ENCODE peak calls at places on chromosomes 1 and 21, in four cellular contexts. D is H9, U is IMR-90, S is H1. T is an unnamed sample. For H3K27me3, the result is how much of the 10 kb centered on the place peaks cover.

GRCh38 chr21:43884012-43884860 is 19.2 kb downstream of the AGPAT3 start:
- DNase-seq in D (peak), U (no peak), S (no peak), T (peak)

GRCh38 chr1:210600421-210601195 is 271.9 kb downstream of the HHAT start:
- DNase-seq in D (no peak), U (peak), S (no peak), T (no peak)

GRCh38 chr1:234500269-234500668 is 21.3 kb upstream of the TARBP1 start:
- DNase-seq in D (no peak), U (no peak), S (no peak), T (no peak)

GRCh38 chr1:18634276-18634675 is 3.6 kb downstream of the PAX7 start:
- DNase-seq in D (no peak), U (no peak), S (no peak), T (no peak)

GRCh38 chr1:34984435-34985062 is 598 bp downstream of the TMEM35B start:
- DNase-seq in D (no peak), U (peak), S (no peak), T (peak)

GRCh38 chr1:7783178-7783711 is 846 bp upstream of the PER3 start:
- DNase-seq in D (peak), U (peak), S (no peak), T (peak)

GRCh38 chr1:70475023-70475422 is 64.0 kb downstream of the CTH start:
- DNase-seq in D (no peak), U (no peak), S (no peak), T (no peak)

GRCh38 chr1:28306550-28306949 is 22.3 kb upstream of the MED18 start:
- DNase-seq in D (no peak), U (no peak), S (no peak), T (no peak)

GRCh38 chr21:14541840-14542495 is 4.1 kb downstream of the SAMSN1 start:
- DNase-seq in D (no peak), U (no peak), S (no peak), T (no peak)

GRCh38 chr1:61951731-61952585 is 209.7 kb downstream of the PATJ start:
- DNase-seq in D (peak), U (peak), S (no peak), T (peak)

GRCh38 chr1:37739222-37739621 is 25.7 kb downstream of the EPHA10 start:
- DNase-seq in D (no peak), U (no peak), S (no peak), T (no peak)

GRCh38 chr1:23617019-23617418 is 57.7 kb upstream of the ID3 start:
- DNase-seq in D (no peak), U (no peak), S (no peak), T (no peak)

GRCh38 chr1:97870574-97870973 is 50.3 kb downstream of the DPYD start:
- DNase-seq in D (no peak), U (no peak), S (no peak), T (no peak)

GRCh38 chr1:214570442-214570841 is 19.0 kb upstream of the PTPN14 start:
- DNase-seq in D (no peak), U (peak), S (no peak), T (no peak)

GRCh38 chr1:147603986-147604385 is 62.7 kb downstream of the BCL9 start:
- DNase-seq in D (no peak), U (no peak), S (no peak), T (no peak)

GRCh38 chr1:229388876-229389580 is 44.9 kb downstream of the ACTA1 start:
- DNase-seq in D (no peak), U (peak), S (no peak), T (no peak)

GRCh38 chr1:179743679-179744400 is 749 bp downstream of the FAM163A start:
- DNase-seq in D (peak), U (no peak), S (no peak), T (peak)

GRCh38 chr21:42426876-42427480 is 23.3 kb downstream of the UBASH3A start:
- DNase-seq in D (no peak), U (no peak), S (no peak), T (no peak)

GRCh38 chr1:244096691-244097090 is 45.6 kb downstream of the ZBTB18 start:
- DNase-seq in D (no peak), U (no peak), S (no peak), T (no peak)

GRCh38 chr1:107871687-107872086 is 93.3 kb downstream of the VAV3 start:
- DNase-seq in D (no peak), U (no peak), S (no peak), T (no peak)

GRCh38 chr1:15760520-15761211 is 2.1 kb downstream of the FBLIM1 start:
- DNase-seq in D (peak), U (peak), S (no peak), T (peak)

GRCh38 chr1:43432171-43432860 is 21.4 kb downstream of the HYI start:
- DNase-seq in D (no peak), U (no peak), S (no peak), T (no peak)

GRCh38 chr1:104780470-104781078 is 1030.9 kb downstream of the AMY1C start:
- DNase-seq in D (no peak), U (peak), S (no peak), T (peak)

GRCh38 chr1:66182551-66183178 is 351.3 kb upstream of the SGIP1 start:
- DNase-seq in D (no peak), U (peak), S (no peak), T (no peak)

GRCh38 chr21:42059141-42059540 is 12.0 kb upstream of the UMODL1 start:
- DNase-seq in D (no peak), U (no peak), S (no peak), T (no peak)

GRCh38 chr1:201885531-201886075 is 3.1 kb upstream of the SHISA4 start:
- DNase-seq in D (no peak), U (peak), S (no peak), T (peak)

GRCh38 chr1:17194981-17195528 is 9.9 kb upstream of the PADI1 start:
- DNase-seq in D (no peak), U (no peak), S (no peak), T (peak)

DNA sequence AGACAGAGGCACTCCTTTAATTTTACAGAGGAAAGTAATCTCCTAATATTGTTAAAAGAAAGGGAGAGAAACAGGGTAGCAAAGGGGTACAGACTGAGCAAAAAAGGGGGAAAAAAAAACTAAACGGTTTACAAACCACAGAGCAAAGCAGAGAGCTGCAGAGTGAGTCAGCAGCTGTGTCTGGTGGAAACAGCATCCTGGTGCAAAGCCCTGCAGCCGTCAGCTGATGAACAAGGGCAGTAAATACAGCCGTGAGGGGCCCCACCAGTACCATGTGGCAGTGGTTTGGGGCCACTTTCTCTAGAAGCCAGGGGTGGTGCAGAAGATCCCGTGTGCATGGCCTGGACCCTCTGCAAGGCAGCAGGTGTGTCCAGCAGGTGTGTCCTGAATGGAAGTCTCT is 111.3 kb downstream of the ERG start:
- DNase-seq in D (no peak), U (no peak), S (no peak), T (no peak)
- H3K27me3 ChIP-seq in D (under half), U (under half), S (under half), T (under half)

DNA sequence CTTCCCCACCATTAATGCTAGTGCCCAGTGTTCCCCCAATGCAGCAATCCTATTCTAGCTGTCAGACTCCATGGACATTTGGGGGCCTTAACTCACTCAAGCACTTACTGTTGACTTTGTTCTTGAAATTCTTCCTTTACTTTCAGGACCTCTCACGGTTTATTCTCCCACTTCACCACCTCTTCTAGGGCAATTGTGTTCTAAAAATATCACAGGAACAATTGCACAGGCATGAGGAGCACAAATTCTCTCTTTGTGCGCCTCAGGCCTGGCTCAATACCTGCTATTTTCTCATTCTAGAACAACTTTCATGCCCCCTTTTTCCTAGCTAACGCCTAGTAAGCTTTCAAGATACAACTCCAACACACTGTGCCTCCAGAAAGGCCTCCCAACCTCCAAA is 7.3 kb downstream of the MAB21L3 start:
- DNase-seq in D (no peak), U (no peak), S (no peak), T (no peak)
- H3K56ac ChIP-seq in D (no peak), U (no peak), S (no peak), T (no peak)

DNA sequence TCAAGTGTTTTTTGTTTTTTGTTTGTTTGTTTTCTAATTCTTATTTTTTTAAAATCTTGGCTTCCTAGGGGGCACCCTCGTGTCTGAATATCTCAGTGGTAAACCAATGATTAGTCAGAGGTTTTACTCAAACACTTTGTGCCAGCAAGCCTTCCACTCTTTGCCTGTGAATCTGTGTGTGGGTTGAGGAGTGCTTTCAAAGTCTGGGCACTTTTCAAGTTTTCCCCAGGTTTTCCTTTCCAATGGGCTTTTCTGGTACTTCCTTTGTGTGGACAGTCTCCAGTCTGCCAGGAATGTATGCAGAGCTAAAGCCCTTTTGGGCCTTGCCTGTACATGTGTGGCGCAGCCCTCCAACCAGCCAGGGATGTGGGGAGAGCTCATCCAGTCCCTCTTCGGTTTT is 9.7 kb upstream of the PPIE start:
- DNase-seq in D (no peak), U (peak), S (no peak), T (no peak)
- H3K27me3 ChIP-seq in D (under half), U (half or more), S (half or more), T (under half)

GRCh38 chr1:1890506-1891348 is at the start of gene GNB1:
- DNase-seq in D (peak), U (peak), S (peak), T (peak)

GRCh38 chr1:1892079-1892762 is 1.3 kb upstream of the GNB1 start:
- DNase-seq in D (no peak), U (no peak), S (no peak), T (no peak)

GRCh38 chr1:1889847-1890505 is 911 bp downstream of the GNB1 start:
- DNase-seq in D (no peak), U (peak), S (no peak), T (peak)

GRCh38 chr1:1892763-1893120 is 1.9 kb upstream of the GNB1 start:
- DNase-seq in D (no peak), U (no peak), S (no peak), T (no peak)

DNA sequence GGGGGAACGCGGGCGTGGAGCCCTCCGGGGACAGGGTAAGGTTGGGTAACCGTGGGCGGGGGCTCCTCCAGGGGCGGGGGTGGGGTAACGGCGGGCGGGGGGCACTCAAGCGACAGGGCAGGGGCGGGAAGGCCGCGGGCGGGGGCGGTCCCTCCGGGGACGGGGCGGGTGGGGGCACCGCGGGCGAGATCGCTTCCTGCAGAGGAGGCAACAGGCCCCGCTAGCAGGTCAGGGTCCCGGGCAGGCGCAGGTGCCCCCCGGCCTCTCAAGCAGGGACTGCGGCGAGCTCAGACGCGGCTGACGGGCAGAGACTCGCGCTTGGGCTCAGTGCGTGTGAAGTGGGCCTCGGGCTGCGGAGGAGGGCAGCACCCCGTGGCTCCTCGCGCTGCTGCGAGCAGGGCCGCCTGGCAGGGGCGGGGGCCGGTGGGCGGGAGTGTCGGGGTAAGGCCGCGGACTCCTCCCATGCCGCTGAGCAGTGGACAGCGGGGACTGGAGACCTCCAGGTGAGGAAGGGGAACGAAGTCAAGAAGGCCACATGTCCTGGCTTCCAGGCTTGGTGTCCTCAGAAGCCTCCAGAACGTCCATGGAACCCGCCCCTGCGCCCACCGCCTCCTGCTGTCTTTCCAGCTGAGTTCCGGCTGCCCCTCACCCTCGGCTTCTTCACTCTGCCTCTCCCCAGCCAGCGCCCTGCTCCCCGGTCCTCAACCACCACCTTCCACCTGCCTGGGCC is 627 bp upstream of the GNB1 start:
- DNase-seq in D (peak), U (peak), S (no peak), T (peak)
- H3K56ac ChIP-seq in D (no peak), U (no peak), S (peak), T (peak)

DNA sequence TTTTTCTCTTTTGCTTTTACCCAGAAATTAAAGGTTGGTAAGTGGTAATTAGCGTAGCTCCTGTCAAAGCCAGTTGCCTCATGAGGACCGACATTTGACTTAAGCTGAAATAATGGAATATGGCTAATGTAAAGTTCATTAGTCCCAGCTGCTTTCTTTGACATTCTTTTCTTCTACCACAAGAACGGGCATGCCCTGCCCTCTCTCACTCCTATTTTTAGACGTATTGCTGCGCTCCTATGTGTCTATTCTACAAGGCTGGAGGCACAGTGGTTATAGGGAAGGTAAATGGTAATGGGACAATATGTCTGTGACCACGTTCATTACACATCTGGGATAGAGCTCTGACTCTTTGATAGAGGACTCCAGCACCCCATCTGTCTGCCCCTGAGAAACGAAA is 6.8 kb downstream of the CORT start:
- DNase-seq in D (no peak), U (no peak), S (no peak), T (no peak)
- H3K27me3 ChIP-seq in D (under half), U (under half), S (under half), T (under half)

GRCh38 chr1:154014154-154014910 is 23.8 kb downstream of the RPS27 start:
- DNase-seq in D (no peak), U (peak), S (no peak), T (no peak)

GRCh38 chr1:154019940-154020339 is 29.4 kb downstream of the RPS27 start:
- DNase-seq in D (no peak), U (no peak), S (no peak), T (no peak)

DNA sequence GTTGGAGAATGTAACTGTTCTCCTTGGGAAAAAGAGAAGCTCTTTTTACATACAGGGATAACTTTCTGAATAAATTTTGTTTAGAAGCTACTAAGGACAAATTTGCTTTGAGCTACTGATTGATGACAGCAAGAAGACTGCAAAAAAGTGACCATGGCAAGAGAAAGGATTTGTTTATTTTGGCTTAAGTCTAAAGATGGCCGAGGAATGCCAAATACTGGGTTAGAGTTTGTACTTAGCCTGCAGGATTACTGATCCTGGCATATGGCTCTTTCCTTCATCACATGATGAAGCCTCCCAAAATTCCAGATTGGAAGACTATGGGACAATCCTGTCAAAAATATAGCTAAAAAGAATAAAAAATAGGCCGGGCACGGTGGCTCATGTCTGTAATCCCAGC is 28.7 kb downstream of the RPS27 start:
- DNase-seq in D (no peak), U (no peak), S (no peak), T (no peak)
- H3K56ac ChIP-seq in D (no peak), U (no peak), S (no peak), T (no peak)

GRCh38 chr1:4654764-4655673 is 610 bp downstream of the AJAP1 start:
- DNase-seq in D (no peak), U (no peak), S (no peak), T (no peak)
- H3K27me3 ChIP-seq in D (under half), U (under half), S (half or more), T (under half)

T was measured in mesendoderm.